ENCODE peak calls at places on chromosome 13, in seven cellular contexts. One of them, this sample, is unnamed.

GRCh38 chr13:26255717-26256277 is 1.9 kb downstream of the CDK8 start:
- DNase-seq in activated CD4-positive, alpha-beta T cell treated with anti-CD3 and anti-CD28 coated beads for 24 hours: no peak
- DNase-seq in DMS79 treated with DMSO at 0.1 percent for 48 hours: peak
- DNase-seq in stimulated activated CD4-positive, alpha-beta T cell treated with anti-CD3 and anti-CD28 coated beads, Interleukin-2, amount 100 ng/mL, for 48 hours: no peak
- DNase-seq in stimulated activated CD8-positive, alpha-beta memory T cell treated with anti-CD3 and anti-CD28 coated beads, Interleukin-4, amount 100 ng/mL, for 24 hours: no peak
- DNase-seq in activated CD8-positive, alpha-beta T cell treated with anti-CD3 and anti-CD28 coated beads, Interleukin-2, amount 10 ng/mL, durations not matched to agents 7 days and 5 days: no peak
- DNase-seq in activated naive CD4-positive, alpha-beta T cell treated with Interleukin-2 at 50 U/mL for 16 hours: no peak
- DNase-seq in this sample: no peak

GRCh38 chr13:45615501-45616101 is at the start of gene ERICH6B:
- DNase-seq in activated CD4-positive, alpha-beta T cell treated with anti-CD3 and anti-CD28 coated beads for 24 hours: no peak
- DNase-seq in DMS79 treated with DMSO at 0.1 percent for 48 hours: peak
- DNase-seq in stimulated activated CD4-positive, alpha-beta T cell treated with anti-CD3 and anti-CD28 coated beads, Interleukin-2, amount 100 ng/mL, for 48 hours: no peak
- DNase-seq in stimulated activated CD8-positive, alpha-beta memory T cell treated with anti-CD3 and anti-CD28 coated beads, Interleukin-4, amount 100 ng/mL, for 24 hours: no peak
- DNase-seq in activated CD8-positive, alpha-beta T cell treated with anti-CD3 and anti-CD28 coated beads, Interleukin-2, amount 10 ng/mL, durations not matched to agents 7 days and 5 days: no peak
- DNase-seq in activated naive CD4-positive, alpha-beta T cell treated with Interleukin-2 at 50 U/mL for 16 hours: no peak
- DNase-seq in this sample: peak

GRCh38 chr13:83839158-83839557 is 43.1 kb downstream of the SLITRK1 start:
- DNase-seq in activated CD4-positive, alpha-beta T cell treated with anti-CD3 and anti-CD28 coated beads for 24 hours: no peak
- DNase-seq in DMS79 treated with DMSO at 0.1 percent for 48 hours: no peak
- DNase-seq in stimulated activated CD4-positive, alpha-beta T cell treated with anti-CD3 and anti-CD28 coated beads, Interleukin-2, amount 100 ng/mL, for 48 hours: no peak
- DNase-seq in stimulated activated CD8-positive, alpha-beta memory T cell treated with anti-CD3 and anti-CD28 coated beads, Interleukin-4, amount 100 ng/mL, for 24 hours: no peak
- DNase-seq in activated CD8-positive, alpha-beta T cell treated with anti-CD3 and anti-CD28 coated beads, Interleukin-2, amount 10 ng/mL, durations not matched to agents 7 days and 5 days: no peak
- DNase-seq in activated naive CD4-positive, alpha-beta T cell treated with Interleukin-2 at 50 U/mL for 16 hours: no peak
- DNase-seq in this sample: no peak

GRCh38 chr13:101346942-101347728 is 69.2 kb downstream of the NALCN start:
- DNase-seq in activated CD4-positive, alpha-beta T cell treated with anti-CD3 and anti-CD28 coated beads for 24 hours: no peak
- DNase-seq in DMS79 treated with DMSO at 0.1 percent for 48 hours: no peak
- DNase-seq in stimulated activated CD4-positive, alpha-beta T cell treated with anti-CD3 and anti-CD28 coated beads, Interleukin-2, amount 100 ng/mL, for 48 hours: no peak
- DNase-seq in stimulated activated CD8-positive, alpha-beta memory T cell treated with anti-CD3 and anti-CD28 coated beads, Interleukin-4, amount 100 ng/mL, for 24 hours: no peak
- DNase-seq in activated CD8-positive, alpha-beta T cell treated with anti-CD3 and anti-CD28 coated beads, Interleukin-2, amount 10 ng/mL, durations not matched to agents 7 days and 5 days: no peak
- DNase-seq in activated naive CD4-positive, alpha-beta T cell treated with Interleukin-2 at 50 U/mL for 16 hours: no peak
- DNase-seq in this sample: no peak

GRCh38 chr13:60230593-60230992 is 66.9 kb upstream of the DIAPH3 start:
- DNase-seq in activated CD4-positive, alpha-beta T cell treated with anti-CD3 and anti-CD28 coated beads for 24 hours: no peak
- DNase-seq in DMS79 treated with DMSO at 0.1 percent for 48 hours: no peak
- DNase-seq in stimulated activated CD4-positive, alpha-beta T cell treated with anti-CD3 and anti-CD28 coated beads, Interleukin-2, amount 100 ng/mL, for 48 hours: no peak
- DNase-seq in stimulated activated CD8-positive, alpha-beta memory T cell treated with anti-CD3 and anti-CD28 coated beads, Interleukin-4, amount 100 ng/mL, for 24 hours: no peak
- DNase-seq in activated CD8-positive, alpha-beta T cell treated with anti-CD3 and anti-CD28 coated beads, Interleukin-2, amount 10 ng/mL, durations not matched to agents 7 days and 5 days: no peak
- DNase-seq in activated naive CD4-positive, alpha-beta T cell treated with Interleukin-2 at 50 U/mL for 16 hours: no peak
- DNase-seq in this sample: no peak

GRCh38 chr13:25478186-25478585 is 106.4 kb downstream of the ATP8A2 start:
- DNase-seq in activated CD4-positive, alpha-beta T cell treated with anti-CD3 and anti-CD28 coated beads for 24 hours: no peak
- DNase-seq in DMS79 treated with DMSO at 0.1 percent for 48 hours: no peak
- DNase-seq in stimulated activated CD4-positive, alpha-beta T cell treated with anti-CD3 and anti-CD28 coated beads, Interleukin-2, amount 100 ng/mL, for 48 hours: no peak
- DNase-seq in stimulated activated CD8-positive, alpha-beta memory T cell treated with anti-CD3 and anti-CD28 coated beads, Interleukin-4, amount 100 ng/mL, for 24 hours: no peak
- DNase-seq in activated CD8-positive, alpha-beta T cell treated with anti-CD3 and anti-CD28 coated beads, Interleukin-2, amount 10 ng/mL, durations not matched to agents 7 days and 5 days: no peak
- DNase-seq in activated naive CD4-positive, alpha-beta T cell treated with Interleukin-2 at 50 U/mL for 16 hours: no peak
- DNase-seq in this sample: no peak

GRCh38 chr13:50016421-50016820 is 1.2 kb downstream of the KCNRG start:
- DNase-seq in activated CD4-positive, alpha-beta T cell treated with anti-CD3 and anti-CD28 coated beads for 24 hours: no peak
- DNase-seq in DMS79 treated with DMSO at 0.1 percent for 48 hours: no peak
- DNase-seq in stimulated activated CD4-positive, alpha-beta T cell treated with anti-CD3 and anti-CD28 coated beads, Interleukin-2, amount 100 ng/mL, for 48 hours: no peak
- DNase-seq in stimulated activated CD8-positive, alpha-beta memory T cell treated with anti-CD3 and anti-CD28 coated beads, Interleukin-4, amount 100 ng/mL, for 24 hours: no peak
- DNase-seq in activated CD8-positive, alpha-beta T cell treated with anti-CD3 and anti-CD28 coated beads, Interleukin-2, amount 10 ng/mL, durations not matched to agents 7 days and 5 days: no peak
- DNase-seq in activated naive CD4-positive, alpha-beta T cell treated with Interleukin-2 at 50 U/mL for 16 hours: no peak
- DNase-seq in this sample: no peak

GRCh38 chr13:93769126-93769525 is 542.5 kb downstream of the GPC6 start:
- DNase-seq in activated CD4-positive, alpha-beta T cell treated with anti-CD3 and anti-CD28 coated beads for 24 hours: no peak
- DNase-seq in DMS79 treated with DMSO at 0.1 percent for 48 hours: no peak
- DNase-seq in stimulated activated CD4-positive, alpha-beta T cell treated with anti-CD3 and anti-CD28 coated beads, Interleukin-2, amount 100 ng/mL, for 48 hours: no peak
- DNase-seq in stimulated activated CD8-positive, alpha-beta memory T cell treated with anti-CD3 and anti-CD28 coated beads, Interleukin-4, amount 100 ng/mL, for 24 hours: no peak
- DNase-seq in activated CD8-positive, alpha-beta T cell treated with anti-CD3 and anti-CD28 coated beads, Interleukin-2, amount 10 ng/mL, durations not matched to agents 7 days and 5 days: no peak
- DNase-seq in activated naive CD4-positive, alpha-beta T cell treated with Interleukin-2 at 50 U/mL for 16 hours: no peak
- DNase-seq in this sample: no peak

GRCh38 chr13:23987331-23987730 is 90.0 kb upstream of the C1QTNF9B start:
- DNase-seq in activated CD4-positive, alpha-beta T cell treated with anti-CD3 and anti-CD28 coated beads for 24 hours: no peak
- DNase-seq in DMS79 treated with DMSO at 0.1 percent for 48 hours: no peak
- DNase-seq in stimulated activated CD4-positive, alpha-beta T cell treated with anti-CD3 and anti-CD28 coated beads, Interleukin-2, amount 100 ng/mL, for 48 hours: no peak
- DNase-seq in stimulated activated CD8-positive, alpha-beta memory T cell treated with anti-CD3 and anti-CD28 coated beads, Interleukin-4, amount 100 ng/mL, for 24 hours: no peak
- DNase-seq in activated CD8-positive, alpha-beta T cell treated with anti-CD3 and anti-CD28 coated beads, Interleukin-2, amount 10 ng/mL, durations not matched to agents 7 days and 5 days: no peak
- DNase-seq in activated naive CD4-positive, alpha-beta T cell treated with Interleukin-2 at 50 U/mL for 16 hours: no peak
- DNase-seq in this sample: no peak

GRCh38 chr13:23554000-23554399 is 16.2 kb upstream of the TNFRSF19 start:
- DNase-seq in activated CD4-positive, alpha-beta T cell treated with anti-CD3 and anti-CD28 coated beads for 24 hours: no peak
- DNase-seq in DMS79 treated with DMSO at 0.1 percent for 48 hours: no peak
- DNase-seq in stimulated activated CD4-positive, alpha-beta T cell treated with anti-CD3 and anti-CD28 coated beads, Interleukin-2, amount 100 ng/mL, for 48 hours: no peak
- DNase-seq in stimulated activated CD8-positive, alpha-beta memory T cell treated with anti-CD3 and anti-CD28 coated beads, Interleukin-4, amount 100 ng/mL, for 24 hours: no peak
- DNase-seq in activated CD8-positive, alpha-beta T cell treated with anti-CD3 and anti-CD28 coated beads, Interleukin-2, amount 10 ng/mL, durations not matched to agents 7 days and 5 days: no peak
- DNase-seq in activated naive CD4-positive, alpha-beta T cell treated with Interleukin-2 at 50 U/mL for 16 hours: no peak
- DNase-seq in this sample: no peak

GRCh38 chr13:108609353-108609752 is 20.1 kb upstream of the MYO16 start:
- DNase-seq in activated CD4-positive, alpha-beta T cell treated with anti-CD3 and anti-CD28 coated beads for 24 hours: no peak
- DNase-seq in DMS79 treated with DMSO at 0.1 percent for 48 hours: no peak
- DNase-seq in stimulated activated CD4-positive, alpha-beta T cell treated with anti-CD3 and anti-CD28 coated beads, Interleukin-2, amount 100 ng/mL, for 48 hours: no peak
- DNase-seq in stimulated activated CD8-positive, alpha-beta memory T cell treated with anti-CD3 and anti-CD28 coated beads, Interleukin-4, amount 100 ng/mL, for 24 hours: no peak
- DNase-seq in activated CD8-positive, alpha-beta T cell treated with anti-CD3 and anti-CD28 coated beads, Interleukin-2, amount 10 ng/mL, durations not matched to agents 7 days and 5 days: no peak
- DNase-seq in activated naive CD4-positive, alpha-beta T cell treated with Interleukin-2 at 50 U/mL for 16 hours: no peak
- DNase-seq in this sample: no peak

This sample was measured in glutamatergic neuron.